ENCODE peak calls at places on chromosomes 16 and 17, in nine cellular contexts. K is NCI-H510A treated with DMSO at 0.1 percent for 48 hours; T is activated T-cell treated with anti-CD3 and anti-CD28 coated beads, Interleukin-2, amount 50 U/mL, for 72 hours; R is stimulated activated CD8-positive, alpha-beta memory T cell treated with anti-CD3 and anti-CD28 coated beads, Interleukin-4, amount 100 ng/mL, for 24 hours; L is midbrain; N is T-helper 1 cell; J is activated gamma-delta T cell treated with Interleukin-2 at 50 U/mL for 16 hours; G is activated T-helper 2 cell treated with anti-CD3 and anti-CD28 coated beads, Interferon-gamma antibody, Interleukin-2, Interleukin-4, amounts not matched to agents 10 μg/mL and 5 μg/mL and 100 μg/mL, durations not matched to agents 14 hours and 24 hours and 36 hours; X is CD8-positive, alpha-beta memory T cell. M is an unnamed sample.
A peak's percentile ranks its signal among the peaks of the same experiment; 100 is the strongest.

GRCh38 chr17:81905993-81906392 is 4.0 kb downstream of the NPB start:
- DNase-seq in K (no peak), T (no peak), R (no peak), L (no peak), N (no peak), J (no peak), G (no peak), X (no peak), M (no peak)

GRCh38 chr16:66446737-66447136 is 19.6 kb downstream of the BEAN1 start:
- DNase-seq in K (no peak), T (no peak), R (no peak), L (no peak), N (no peak), J (no peak), G (no peak), X (no peak), M (no peak)

GRCh38 chr17:81402530-81402941 is 7.3 kb downstream of the BAHCC1 start:
- DNase-seq in K (no peak), T (no peak), R (no peak), L (no peak), N (no peak), J (no peak), G (no peak), X (no peak), M (no peak)

GRCh38 chr17:81933178-81933699 is 3.9 kb downstream of the PYCR1 start:
- DNase-seq in K (no peak), T (no peak), R (no peak), L (no peak), N (no peak), J (no peak), G (no peak), X (no peak), M (no peak)

GRCh38 chr17:72336026-72336803 is 215.4 kb downstream of the SOX9 start:
- DNase-seq in K (no peak), T (no peak), R (no peak), L (peak; percentile 63), N (no peak), J (no peak), G (no peak), X (no peak), M (no peak)

GRCh38 chr16:87800497-87800896 is 34.7 kb upstream of the KLHDC4 start:
- DNase-seq in K (no peak), T (no peak), R (no peak), L (no peak), N (no peak), J (no peak), G (no peak), X (no peak), M (no peak)

GRCh38 chr17:42363767-42364585 is 24.3 kb downstream of the STAT3 start:
- DNase-seq in K (no peak), T (no peak), R (no peak), L (no peak), N (no peak), J (no peak), G (no peak), X (no peak), M (no peak)

GRCh38 chr16:27174007-27174406 is 29.3 kb upstream of the KDM8 start:
- DNase-seq in K (peak; percentile 75), T (peak; percentile 58), R (peak; percentile 15), L (no peak), N (peak; percentile 43), J (peak; percentile 52), G (peak; percentile 59), X (peak; percentile 72), M (no peak)

GRCh38 chr17:42023524-42024349 is 3.8 kb downstream of the NKIRAS2 start:
- DNase-seq in K (no peak), T (no peak), R (no peak), L (peak; percentile 8), N (no peak), J (no peak), G (no peak), X (no peak), M (no peak)

M was measured in activated T-helper 9 cell treated with anti-CD3 and anti-CD28 coated beads, Interleukin-2, amount 50 U/mL, for 16 hours.